ENCODE peak calls at places on chromosomes 12 and 14, in five cellular contexts. One of them, this sample, is unnamed.

GRCh38 chr14:22871962-22872832 is 657 bp downstream of the LRP10 start:
- DNase-seq in IMR-90: peak; percentile 81
- DNase-seq in H1: peak; percentile 94
- DNase-seq in HCT116: peak; percentile 64
- DNase-seq in SK-N-SH: peak; percentile 83
- DNase-seq in this sample: peak; percentile 86

GRCh38 chr12:113136128-113136989 is 798 bp upstream of the RASAL1 start:
- DNase-seq in IMR-90: no peak
- DNase-seq in H1: peak; percentile 71
- DNase-seq in HCT116: peak; percentile 22
- DNase-seq in SK-N-SH: peak; percentile 50
- DNase-seq in this sample: no peak

GRCh38 chr12:112768278-112768677 is 23.3 kb upstream of the RPH3A start:
- DNase-seq in IMR-90: no peak
- DNase-seq in H1: no peak
- DNase-seq in HCT116: no peak
- DNase-seq in SK-N-SH: no peak
- DNase-seq in this sample: no peak

GRCh38 chr14:64764641-64765520 is 60.7 kb downstream of the PLEKHG3 start:
- DNase-seq in IMR-90: peak; percentile 74
- DNase-seq in H1: peak; percentile 86
- DNase-seq in HCT116: peak; percentile 44
- DNase-seq in SK-N-SH: peak; percentile 90
- DNase-seq in this sample: peak; percentile 65

GRCh38 chr14:89672636-89673279 is 255.7 kb upstream of the FOXN3 start:
- DNase-seq in IMR-90: no peak
- DNase-seq in H1: no peak
- DNase-seq in HCT116: no peak
- DNase-seq in SK-N-SH: no peak
- DNase-seq in this sample: no peak

GRCh38 chr14:61566537-61567225 is 128.6 kb upstream of the HIF1A start:
- DNase-seq in IMR-90: peak; percentile 76
- DNase-seq in H1: no peak
- DNase-seq in HCT116: no peak
- DNase-seq in SK-N-SH: no peak
- DNase-seq in this sample: peak; percentile 61

GRCh38 chr12:24596768-24597388 is 352.0 kb downstream of the BCAT1 start:
- DNase-seq in IMR-90: peak; percentile 58
- DNase-seq in H1: no peak
- DNase-seq in HCT116: no peak
- DNase-seq in SK-N-SH: peak; percentile 59
- DNase-seq in this sample: peak; percentile 77

GRCh38 chr14:104891121-104891551 is 26.1 kb downstream of the CEP170B start:
- DNase-seq in IMR-90: no peak
- DNase-seq in H1: no peak
- DNase-seq in HCT116: no peak
- DNase-seq in SK-N-SH: no peak
- DNase-seq in this sample: no peak

GRCh38 chr12:121494093-121494787 is 86.6 kb downstream of the KDM2B start:
- DNase-seq in IMR-90: peak; percentile 33
- DNase-seq in H1: peak; percentile 90
- DNase-seq in HCT116: peak; percentile 8
- DNase-seq in SK-N-SH: peak; percentile 73
- DNase-seq in this sample: no peak

GRCh38 chr12:79645235-79645630 is 45.5 kb downstream of the PAWR start:
- DNase-seq in IMR-90: no peak
- DNase-seq in H1: no peak
- DNase-seq in HCT116: no peak
- DNase-seq in SK-N-SH: no peak
- DNase-seq in this sample: no peak

GRCh38 chr14:103879570-103880333 is 32.4 kb upstream of the PPP1R13B start:
- DNase-seq in IMR-90: no peak
- DNase-seq in H1: peak; percentile 73
- DNase-seq in HCT116: no peak
- DNase-seq in SK-N-SH: peak; percentile 51
- DNase-seq in this sample: no peak

GRCh38 chr14:33567736-33568124 is 383.1 kb downstream of the EGLN3 start:
- DNase-seq in IMR-90: no peak
- DNase-seq in H1: no peak
- DNase-seq in HCT116: no peak
- DNase-seq in SK-N-SH: no peak
- DNase-seq in this sample: peak; percentile 15

GRCh38 chr12:30989754-30990153 is 63.2 kb downstream of the TSPAN11 start:
- DNase-seq in IMR-90: no peak
- DNase-seq in H1: peak; percentile 76
- DNase-seq in HCT116: no peak
- DNase-seq in SK-N-SH: peak; percentile 67
- DNase-seq in this sample: peak; percentile 3

GRCh38 chr12:107356266-107356936 is 263.1 kb upstream of the CRY1 start:
- DNase-seq in IMR-90: peak; percentile 91
- DNase-seq in H1: no peak
- DNase-seq in HCT116: no peak
- DNase-seq in SK-N-SH: no peak
- DNase-seq in this sample: peak; percentile 92

GRCh38 chr12:107356937-107357295 is 263.6 kb upstream of the CRY1 start:
- DNase-seq in IMR-90: no peak
- DNase-seq in H1: no peak
- DNase-seq in HCT116: no peak
- DNase-seq in SK-N-SH: no peak
- DNase-seq in this sample: no peak

GRCh38 chr12:107355004-107355565 is 261.7 kb upstream of the CRY1 start:
- DNase-seq in IMR-90: no peak
- DNase-seq in H1: no peak
- DNase-seq in HCT116: no peak
- DNase-seq in SK-N-SH: no peak
- DNase-seq in this sample: no peak

GRCh38 chr12:107353312-107353711 is 260.0 kb upstream of the CRY1 start:
- DNase-seq in IMR-90: no peak
- DNase-seq in H1: no peak
- DNase-seq in HCT116: no peak
- DNase-seq in SK-N-SH: no peak
- DNase-seq in this sample: no peak

DNA sequence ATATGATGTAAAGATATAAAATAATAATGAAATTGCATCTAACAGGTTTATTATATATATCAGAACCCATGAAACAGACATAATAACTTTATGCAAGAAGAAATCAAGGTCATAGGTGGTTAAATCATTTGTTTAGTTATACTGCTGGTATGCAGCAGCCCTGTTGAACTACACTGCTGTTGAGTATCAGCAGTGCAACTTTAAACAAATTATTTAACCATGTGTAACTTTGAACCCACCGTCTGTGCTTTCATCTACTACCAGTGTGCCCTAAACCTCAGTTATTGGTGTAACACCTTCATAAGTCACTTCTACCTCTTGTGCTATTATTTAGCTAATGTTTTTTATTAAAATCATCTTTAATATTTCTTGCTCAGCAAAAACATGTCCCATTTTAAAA is 262.3 kb upstream of the CRY1 start:
- DNase-seq in IMR-90: peak; percentile 19
- DNase-seq in H1: no peak
- DNase-seq in HCT116: no peak
- DNase-seq in SK-N-SH: no peak
- DNase-seq in this sample: no peak
- TF ChIP-seq CTCF in IMR-90: no peak
- TF ChIP-seq CTCF in H1: no peak
- TF ChIP-seq CTCF in HCT116: no peak
- TF ChIP-seq CTCF in SK-N-SH: no peak
- TF ChIP-seq CTCF in this sample: no peak

GRCh38 chr12:26939953-26940352 is 1.7 kb downstream of the FGFR1OP2 start:
- DNase-seq in IMR-90: no peak
- DNase-seq in H1: no peak
- DNase-seq in HCT116: no peak
- DNase-seq in SK-N-SH: no peak
- DNase-seq in this sample: no peak
- H3K4me1 ChIP-seq in IMR-90: peaks cover 2% of the 10 kb centered on the region
- H3K4me1 ChIP-seq in H1: peaks cover 2% of the 10 kb centered on the region
- H3K4me1 ChIP-seq in HCT116: peaks cover 26% of the 10 kb centered on the region
- H3K4me1 ChIP-seq in SK-N-SH: peaks cover 20% of the 10 kb centered on the region
- H3K4me1 ChIP-seq in this sample: no peaks in the 10 kb centered on the region

GRCh38 chr14:99572173-99572999 is 31.6 kb downstream of the CCDC85C start:
- DNase-seq in IMR-90: no peak
- DNase-seq in H1: no peak
- DNase-seq in HCT116: no peak
- DNase-seq in SK-N-SH: peak; percentile 87
- DNase-seq in this sample: no peak

GRCh38 chr14:99573000-99573330 is 31.0 kb downstream of the CCDC85C start:
- DNase-seq in IMR-90: no peak
- DNase-seq in H1: no peak
- DNase-seq in HCT116: no peak
- DNase-seq in SK-N-SH: no peak
- DNase-seq in this sample: no peak

GRCh38 chr14:99575043-99576023 is 28.7 kb downstream of the CCDC85C start:
- DNase-seq in IMR-90: peak; percentile 19
- DNase-seq in H1: no peak
- DNase-seq in HCT116: no peak
- DNase-seq in SK-N-SH: peak; percentile 71
- DNase-seq in this sample: no peak

GRCh38 chr14:99574099-99574880 is 29.7 kb downstream of the CCDC85C start:
- DNase-seq in IMR-90: peak; percentile 78
- DNase-seq in H1: no peak
- DNase-seq in HCT116: no peak
- DNase-seq in SK-N-SH: peak; percentile 69
- DNase-seq in this sample: peak; percentile 50

DNA sequence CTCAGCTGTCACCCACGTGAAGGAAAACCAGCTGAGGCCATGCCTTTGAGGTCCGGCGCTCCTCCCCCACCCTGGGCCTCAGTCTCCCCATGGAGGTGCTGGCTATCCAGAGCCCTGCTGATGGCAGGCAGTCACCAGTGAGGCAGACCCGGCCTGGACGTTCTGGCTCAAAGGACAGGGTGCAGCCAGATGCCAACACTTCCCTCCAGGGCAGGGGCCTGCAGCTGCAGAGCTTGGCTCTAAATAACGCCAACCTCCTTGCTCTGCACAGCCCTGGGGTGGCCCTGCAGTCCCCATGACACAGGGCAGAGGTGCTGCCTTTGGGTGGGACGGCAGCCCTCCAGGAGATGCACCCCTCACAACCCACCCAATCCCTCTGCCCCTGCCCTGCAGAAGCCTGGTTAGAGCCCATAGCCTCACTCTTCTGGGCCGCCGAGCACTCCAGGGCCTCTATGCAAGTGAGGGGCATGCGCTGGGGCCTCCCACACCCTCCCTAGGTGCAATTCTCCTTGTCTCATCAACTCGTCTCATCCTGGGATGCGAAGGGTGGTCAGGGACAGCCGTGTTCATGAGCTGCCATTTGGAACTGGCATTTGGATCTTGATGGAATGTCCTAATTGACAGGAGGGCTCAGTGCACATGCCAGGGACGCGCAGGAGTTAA is 30.4 kb downstream of the CCDC85C start:
- DNase-seq in IMR-90: no peak
- DNase-seq in H1: no peak
- DNase-seq in HCT116: no peak
- DNase-seq in SK-N-SH: no peak
- DNase-seq in this sample: no peak
- H4K20me1 ChIP-seq in IMR-90: peaks cover 41% of the 10 kb centered on the region
- H4K20me1 ChIP-seq in H1: peaks cover 17% of the 10 kb centered on the region
- H4K20me1 ChIP-seq in HCT116: peaks cover 4% of the 10 kb centered on the region
- H4K20me1 ChIP-seq in SK-N-SH: peaks cover 46% of the 10 kb centered on the region
- H4K20me1 ChIP-seq in this sample: no peaks in the 10 kb centered on the region

GRCh38 chr12:23484238-23484637 is 465.2 kb downstream of the SOX5 start:
- DNase-seq in IMR-90: no peak
- DNase-seq in H1: no peak
- DNase-seq in HCT116: no peak
- DNase-seq in SK-N-SH: no peak
- DNase-seq in this sample: peak; percentile 22
- TF ChIP-seq CTCF in IMR-90: no peak
- TF ChIP-seq CTCF in H1: no peak
- TF ChIP-seq CTCF in HCT116: no peak
- TF ChIP-seq CTCF in SK-N-SH: no peak
- TF ChIP-seq CTCF in this sample: no peak

DNA sequence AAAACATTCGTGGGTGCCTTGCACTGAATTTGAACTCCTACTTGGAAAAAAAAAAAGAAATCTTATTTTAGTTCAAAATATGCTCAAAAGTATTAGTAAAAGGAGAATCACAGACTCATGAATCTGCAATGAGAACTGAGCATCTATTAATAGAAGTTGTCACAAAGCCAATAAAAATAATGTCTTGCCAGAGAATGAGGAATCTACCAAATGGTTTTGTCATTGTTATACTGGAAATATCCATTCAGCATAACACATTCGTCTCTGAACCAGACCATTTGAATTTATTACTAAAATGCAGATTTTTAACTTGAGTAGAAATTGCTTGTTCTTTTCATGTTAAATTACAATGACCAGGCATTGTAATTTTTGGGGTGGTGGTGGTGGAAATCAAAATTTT is 11.6 kb upstream of the PTPRB start:
- DNase-seq in IMR-90: peak; percentile 84
- DNase-seq in H1: no peak
- DNase-seq in HCT116: no peak
- DNase-seq in SK-N-SH: no peak
- DNase-seq in this sample: peak; percentile 67
- H3K4me1 ChIP-seq in IMR-90: peaks cover 5% of the 10 kb centered on the region
- H3K4me1 ChIP-seq in H1: peaks cover 7% of the 10 kb centered on the region
- H3K4me1 ChIP-seq in HCT116: peaks cover 40% of the 10 kb centered on the region
- H3K4me1 ChIP-seq in SK-N-SH: peaks cover 50% of the 10 kb centered on the region
- H3K4me1 ChIP-seq in this sample: peaks cover 20% of the 10 kb centered on the region

DNA sequence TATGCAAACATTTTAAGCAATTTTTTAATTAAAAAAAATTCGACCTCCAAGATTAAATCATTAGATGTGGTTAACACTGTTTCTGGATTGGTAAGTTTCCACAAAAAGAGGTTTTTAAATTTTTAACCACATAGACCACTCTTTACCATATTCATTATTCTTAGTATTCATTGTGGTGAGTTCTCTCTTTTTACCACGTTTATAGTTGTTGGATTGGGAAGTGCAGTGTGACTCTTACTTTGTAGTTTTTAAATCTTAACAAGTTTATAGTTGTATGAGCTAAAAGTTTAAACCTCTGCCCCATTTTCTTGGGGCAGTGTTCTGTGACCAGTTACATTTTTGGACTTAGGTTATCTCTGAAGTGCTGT is 8.6 kb downstream of the ATP2A2 start:
- DNase-seq in IMR-90: no peak
- DNase-seq in H1: no peak
- DNase-seq in HCT116: no peak
- DNase-seq in SK-N-SH: no peak
- DNase-seq in this sample: no peak
- H4K20me1 ChIP-seq in IMR-90: peaks cover 89% of the 10 kb centered on the region
- H4K20me1 ChIP-seq in H1: peaks cover 12% of the 10 kb centered on the region
- H4K20me1 ChIP-seq in HCT116: peaks cover 43% of the 10 kb centered on the region
- H4K20me1 ChIP-seq in SK-N-SH: peaks cover 73% of the 10 kb centered on the region
- H4K20me1 ChIP-seq in this sample: peaks cover 16% of the 10 kb centered on the region

GRCh38 chr12:84842406-84843013 is 70.1 kb downstream of the SLC6A15 start:
- DNase-seq in IMR-90: peak; percentile 51
- DNase-seq in H1: no peak
- DNase-seq in HCT116: peak; percentile 28
- DNase-seq in SK-N-SH: peak; percentile 32
- DNase-seq in this sample: peak; percentile 68
- TF ChIP-seq CTCF in IMR-90: peak; percentile 69
- TF ChIP-seq CTCF in H1: peak; percentile 64
- TF ChIP-seq CTCF in HCT116: peak; percentile 71
- TF ChIP-seq CTCF in SK-N-SH: peak; percentile 91
- TF ChIP-seq CTCF in this sample: peak; percentile 51